ENCODE peak calls at places on chromosomes 11 and 22, in four cellular contexts. One of them, this sample, is unnamed.
A peak's percentile ranks its signal among the peaks of the same experiment; 100 is the strongest.

GRCh38 chr22:49934144-49934890 is 15.9 kb downstream of the CRELD2 start:
- DNase-seq in cardiac fibroblast: peak; percentile 28
- DNase-seq in AG20443: no peak
- DNase-seq in effector memory CD8-positive, alpha-beta T cell: peak; percentile 39
- DNase-seq in this sample: no peak

GRCh38 chr11:116510166-116510565 is 262.6 kb downstream of the BUD13 start:
- DNase-seq in cardiac fibroblast: no peak
- DNase-seq in AG20443: no peak
- DNase-seq in effector memory CD8-positive, alpha-beta T cell: no peak
- DNase-seq in this sample: no peak

GRCh38 chr11:82676483-82677094 is 57.1 kb downstream of the FAM181B start:
- DNase-seq in cardiac fibroblast: no peak
- DNase-seq in AG20443: no peak
- DNase-seq in effector memory CD8-positive, alpha-beta T cell: no peak
- DNase-seq in this sample: no peak

GRCh38 chr11:2374456-2375201 is 2.5 kb upstream of the CD81 start:
- DNase-seq in cardiac fibroblast: no peak
- DNase-seq in AG20443: no peak
- DNase-seq in effector memory CD8-positive, alpha-beta T cell: no peak
- DNase-seq in this sample: no peak

GRCh38 chr11:124608146-124608545 is 3.1 kb upstream of the PANX3 start:
- DNase-seq in cardiac fibroblast: no peak
- DNase-seq in AG20443: no peak
- DNase-seq in effector memory CD8-positive, alpha-beta T cell: no peak
- DNase-seq in this sample: no peak

GRCh38 chr11:118295834-118296454 is 8.6 kb upstream of the CD3E start:
- DNase-seq in cardiac fibroblast: peak; percentile 59
- DNase-seq in AG20443: no peak
- DNase-seq in effector memory CD8-positive, alpha-beta T cell: peak; percentile 29
- DNase-seq in this sample: no peak

GRCh38 chr11:4060182-4060923 is 34.2 kb upstream of the RRM1 start:
- DNase-seq in cardiac fibroblast: no peak
- DNase-seq in AG20443: no peak
- DNase-seq in effector memory CD8-positive, alpha-beta T cell: no peak
- DNase-seq in this sample: no peak

GRCh38 chr22:42562684-42563083 is 8.9 kb downstream of the SERHL2 start:
- DNase-seq in cardiac fibroblast: no peak
- DNase-seq in AG20443: no peak
- DNase-seq in effector memory CD8-positive, alpha-beta T cell: no peak
- DNase-seq in this sample: no peak

GRCh38 chr22:24423519-24424000 is 3.8 kb upstream of the ADORA2A start:
- DNase-seq in cardiac fibroblast: peak; percentile 40
- DNase-seq in AG20443: peak; percentile 93
- DNase-seq in effector memory CD8-positive, alpha-beta T cell: peak; percentile 63
- DNase-seq in this sample: peak; percentile 85

GRCh38 chr22:29988719-29989118 is 91.5 kb upstream of the HORMAD2 start:
- DNase-seq in cardiac fibroblast: no peak
- DNase-seq in AG20443: no peak
- DNase-seq in effector memory CD8-positive, alpha-beta T cell: no peak
- DNase-seq in this sample: no peak

GRCh38 chr11:111764621-111765020 is 1.6 kb downstream of the PPP2R1B start:
- DNase-seq in cardiac fibroblast: no peak
- DNase-seq in AG20443: peak; percentile 14
- DNase-seq in effector memory CD8-positive, alpha-beta T cell: no peak
- DNase-seq in this sample: peak; percentile 11

GRCh38 chr11:71244116-71244815 is 8.1 kb downstream of the SHANK2 start:
- DNase-seq in cardiac fibroblast: no peak
- DNase-seq in AG20443: peak; percentile 66
- DNase-seq in effector memory CD8-positive, alpha-beta T cell: no peak
- DNase-seq in this sample: no peak

GRCh38 chr11:6618117-6619020 is 853 bp downstream of the TPP1 start:
- DNase-seq in cardiac fibroblast: peak; percentile 65
- DNase-seq in AG20443: peak; percentile 65
- DNase-seq in effector memory CD8-positive, alpha-beta T cell: peak; percentile 50
- DNase-seq in this sample: peak; percentile 76

GRCh38 chr11:123590296-123590912 is 64.0 kb downstream of the SCN3B start:
- DNase-seq in cardiac fibroblast: peak; percentile 16
- DNase-seq in AG20443: peak; percentile 86
- DNase-seq in effector memory CD8-positive, alpha-beta T cell: no peak
- DNase-seq in this sample: peak; percentile 40

GRCh38 chr11:22430286-22430685 is 92.1 kb downstream of the SLC17A6 start:
- DNase-seq in cardiac fibroblast: no peak
- DNase-seq in AG20443: no peak
- DNase-seq in effector memory CD8-positive, alpha-beta T cell: no peak
- DNase-seq in this sample: no peak

GRCh38 chr11:124811423-124812125 is 11.4 kb upstream of the MSANTD2 start:
- DNase-seq in cardiac fibroblast: no peak
- DNase-seq in AG20443: no peak
- DNase-seq in effector memory CD8-positive, alpha-beta T cell: no peak
- DNase-seq in this sample: no peak

GRCh38 chr11:44189986-44190882 is 94.8 kb downstream of the EXT2 start:
- DNase-seq in cardiac fibroblast: no peak
- DNase-seq in AG20443: no peak
- DNase-seq in effector memory CD8-positive, alpha-beta T cell: no peak
- DNase-seq in this sample: no peak

GRCh38 chr22:17914474-17914873 is 109.9 kb downstream of the MICAL3 start:
- DNase-seq in cardiac fibroblast: no peak
- DNase-seq in AG20443: no peak
- DNase-seq in effector memory CD8-positive, alpha-beta T cell: no peak
- DNase-seq in this sample: no peak

GRCh38 chr11:16956538-16957153 is 57.6 kb downstream of the PLEKHA7 start:
- DNase-seq in cardiac fibroblast: no peak
- DNase-seq in AG20443: no peak
- DNase-seq in effector memory CD8-positive, alpha-beta T cell: no peak
- DNase-seq in this sample: no peak

GRCh38 chr11:116540645-116541044 is 232.1 kb downstream of the BUD13 start:
- DNase-seq in cardiac fibroblast: no peak
- DNase-seq in AG20443: no peak
- DNase-seq in effector memory CD8-positive, alpha-beta T cell: no peak
- DNase-seq in this sample: no peak

GRCh38 chr22:48855593-48856307 is 971.9 kb downstream of the BRD1 start:
- DNase-seq in cardiac fibroblast: no peak
- DNase-seq in AG20443: no peak
- DNase-seq in effector memory CD8-positive, alpha-beta T cell: no peak
- DNase-seq in this sample: no peak

GRCh38 chr11:65504671-65505433 is 6.0 kb downstream of the MALAT1 start:
- DNase-seq in cardiac fibroblast: peak; percentile 53
- DNase-seq in AG20443: no peak
- DNase-seq in effector memory CD8-positive, alpha-beta T cell: no peak
- DNase-seq in this sample: no peak